ENCODE peak calls at places on chromosomes 2 and 18, in four cellular contexts. One of them, this sample, is unnamed.

GRCh38 chr2:30631051-30631671 is 176.1 kb downstream of the CAPN13 start:
- DNase-seq in sigmoid colon: no peak
- DNase-seq in NCI-H510A treated with DMSO at 0.1 percent for 48 hours: no peak
- DNase-seq in cardiac fibroblast: peak
- DNase-seq in this sample: peak

GRCh38 chr18:26460449-26461091 is 87.8 kb downstream of the KCTD1 start:
- DNase-seq in sigmoid colon: no peak
- DNase-seq in NCI-H510A treated with DMSO at 0.1 percent for 48 hours: peak
- DNase-seq in cardiac fibroblast: peak
- DNase-seq in this sample: peak

GRCh38 chr2:163610817-163611556 is 124.8 kb downstream of the FIGN start:
- DNase-seq in sigmoid colon: no peak
- DNase-seq in NCI-H510A treated with DMSO at 0.1 percent for 48 hours: no peak
- DNase-seq in cardiac fibroblast: no peak
- DNase-seq in this sample: no peak

GRCh38 chr2:187299122-187299906 is 148.7 kb downstream of the CALCRL start:
- DNase-seq in sigmoid colon: no peak
- DNase-seq in NCI-H510A treated with DMSO at 0.1 percent for 48 hours: no peak
- DNase-seq in cardiac fibroblast: peak
- DNase-seq in this sample: no peak

GRCh38 chr2:232350804-232351685 is 27.5 kb upstream of the ALPP start:
- DNase-seq in sigmoid colon: peak
- DNase-seq in NCI-H510A treated with DMSO at 0.1 percent for 48 hours: peak
- DNase-seq in cardiac fibroblast: no peak
- DNase-seq in this sample: no peak

GRCh38 chr2:8849322-8849721 is 11.9 kb upstream of the KIDINS220 start:
- DNase-seq in sigmoid colon: no peak
- DNase-seq in NCI-H510A treated with DMSO at 0.1 percent for 48 hours: no peak
- DNase-seq in cardiac fibroblast: peak
- DNase-seq in this sample: peak

GRCh38 chr2:210663574-210663973 is 107.2 kb downstream of the CPS1 start:
- DNase-seq in sigmoid colon: no peak
- DNase-seq in NCI-H510A treated with DMSO at 0.1 percent for 48 hours: no peak
- DNase-seq in cardiac fibroblast: peak
- DNase-seq in this sample: peak

GRCh38 chr2:75481041-75481836 is 79.5 kb downstream of the EVA1A start:
- DNase-seq in sigmoid colon: no peak
- DNase-seq in NCI-H510A treated with DMSO at 0.1 percent for 48 hours: peak
- DNase-seq in cardiac fibroblast: peak
- DNase-seq in this sample: peak

GRCh38 chr2:53769318-53769945 is 1.8 kb downstream of the CHAC2 start:
- DNase-seq in sigmoid colon: no peak
- DNase-seq in NCI-H510A treated with DMSO at 0.1 percent for 48 hours: no peak
- DNase-seq in cardiac fibroblast: no peak
- DNase-seq in this sample: no peak

GRCh38 chr2:54895735-54896134 is 154.5 kb downstream of the RTN4 start:
- DNase-seq in sigmoid colon: no peak
- DNase-seq in NCI-H510A treated with DMSO at 0.1 percent for 48 hours: no peak
- DNase-seq in cardiac fibroblast: peak
- DNase-seq in this sample: no peak

GRCh38 chr2:232898592-232899541 is 28.8 kb downstream of the SNORC start:
- DNase-seq in sigmoid colon: no peak
- DNase-seq in NCI-H510A treated with DMSO at 0.1 percent for 48 hours: no peak
- DNase-seq in cardiac fibroblast: peak
- DNase-seq in this sample: peak

GRCh38 chr2:202185816-202186221 is 52.6 kb downstream of the SUMO1 start:
- DNase-seq in sigmoid colon: no peak
- DNase-seq in NCI-H510A treated with DMSO at 0.1 percent for 48 hours: no peak
- DNase-seq in cardiac fibroblast: peak
- DNase-seq in this sample: no peak

GRCh38 chr2:238601433-238602222 is 174.9 kb downstream of the ASB1 start:
- DNase-seq in sigmoid colon: peak
- DNase-seq in NCI-H510A treated with DMSO at 0.1 percent for 48 hours: no peak
- DNase-seq in cardiac fibroblast: peak
- DNase-seq in this sample: peak

GRCh38 chr2:25853038-25853638 is 25.1 kb downstream of the ASXL2 start:
- DNase-seq in sigmoid colon: no peak
- DNase-seq in NCI-H510A treated with DMSO at 0.1 percent for 48 hours: no peak
- DNase-seq in cardiac fibroblast: no peak
- DNase-seq in this sample: no peak

GRCh38 chr2:43174368-43175186 is 51.8 kb downstream of the ZFP36L2 start:
- DNase-seq in sigmoid colon: no peak
- DNase-seq in NCI-H510A treated with DMSO at 0.1 percent for 48 hours: no peak
- DNase-seq in cardiac fibroblast: peak
- DNase-seq in this sample: no peak

GRCh38 chr2:95344208-95344570 is 47.0 kb downstream of the KCNIP3 start:
- DNase-seq in sigmoid colon: peak
- DNase-seq in NCI-H510A treated with DMSO at 0.1 percent for 48 hours: no peak
- DNase-seq in cardiac fibroblast: no peak
- DNase-seq in this sample: no peak